ENCODE peak calls at places on chromosomes 13 and 19, in six cellular contexts. A, W, Z, D, N and B are unnamed samples. For H3K4me1, the result is how much of the 10 kb centered on the place peaks cover.

GRCh38 chr19:7393934-7394508 is 45.3 kb downstream of the ARHGEF18 start:
- DNase-seq in A (no peak), W (no peak), Z (no peak), D (no peak), N (no peak), B (no peak)

GRCh38 chr19:34313188-34313587 is 51.8 kb upstream of the GPI start:
- DNase-seq in A (no peak), W (peak), Z (no peak), D (peak), N (peak), B (no peak)

GRCh38 chr13:35856721-35857346 is 274.3 kb downstream of the DCLK1 start:
- DNase-seq in A (no peak), W (no peak), Z (no peak), D (no peak), N (no peak), B (no peak)

GRCh38 chr19:34431681-34432402 is 3.7 kb downstream of the UBA2 start:
- DNase-seq in A (no peak), W (no peak), Z (no peak), D (peak), N (no peak), B (no peak)

GRCh38 chr19:11496391-11497163 is 9.1 kb downstream of the ZNF653 start:
- DNase-seq in A (peak), W (peak), Z (no peak), D (peak), N (no peak), B (peak)

GRCh38 chr13:70043685-70044084 is 63.9 kb upstream of the ATXN8OS start:
- DNase-seq in A (no peak), W (no peak), Z (no peak), D (no peak), N (no peak), B (no peak)

GRCh38 chr19:56720281-56720680 is 48.7 kb upstream of the ZNF835 start:
- DNase-seq in A (peak), W (no peak), Z (no peak), D (no peak), N (peak), B (peak)

GRCh38 chr13:30453727-30454126 is 12.0 kb downstream of the HMGB1 start:
- DNase-seq in A (no peak), W (no peak), Z (no peak), D (peak), N (no peak), B (no peak)

GRCh38 chr19:34588846-34589245 is 88.1 kb downstream of the SCGB2B2 start:
- DNase-seq in A (no peak), W (no peak), Z (no peak), D (no peak), N (no peak), B (no peak)

GRCh38 chr19:23509686-23510450 is 114.6 kb upstream of the ZNF91 start:
- DNase-seq in A (no peak), W (no peak), Z (no peak), D (no peak), N (no peak), B (no peak)

GRCh38 chr19:46551175-46551574 is 50.0 kb upstream of the CALM3 start:
- DNase-seq in A (no peak), W (no peak), Z (no peak), D (no peak), N (no peak), B (no peak)

GRCh38 chr19:38877781-38878574 is at the start of gene RINL:
- DNase-seq in A (peak), W (peak), Z (no peak), D (no peak), N (peak), B (no peak)

GRCh38 chr19:474126-475078 is 13.6 kb upstream of the SHC2 start:
- DNase-seq in A (no peak), W (no peak), Z (no peak), D (no peak), N (peak), B (no peak)

GRCh38 chr13:93004919-93005318 is 221.7 kb upstream of the GPC6 start:
- DNase-seq in A (no peak), W (no peak), Z (no peak), D (peak), N (no peak), B (no peak)

GRCh38 chr19:12952488-12953455 is 4.3 kb downstream of the GADD45GIP1 start:
- DNase-seq in A (no peak), W (no peak), Z (no peak), D (peak), N (no peak), B (no peak)

GRCh38 chr19:51433092-51433491 is 15.7 kb upstream of the SIGLEC10 start:
- DNase-seq in A (no peak), W (no peak), Z (no peak), D (no peak), N (no peak), B (no peak)

GRCh38 chr19:42295831-42296525 is 6.0 kb upstream of the PRR19 start:
- DNase-seq in A (peak), W (peak), Z (no peak), D (peak), N (peak), B (peak)

GRCh38 chr13:50518791-50519201 is 324.7 kb downstream of the DLEU7 start:
- DNase-seq in A (no peak), W (no peak), Z (no peak), D (peak), N (no peak), B (no peak)

GRCh38 chr13:99980201-99981114 is 1.1 kb upstream of the ZIC2 start:
- DNase-seq in A (peak), W (peak), Z (no peak), D (peak), N (peak), B (no peak)

GRCh38 chr19:14091885-14092462 is 1.4 kb upstream of the SAMD1 start:
- DNase-seq in A (no peak), W (peak), Z (no peak), D (no peak), N (no peak), B (no peak)

GRCh38 chr19:14089662-14090508 is 666 bp downstream of the SAMD1 start:
- DNase-seq in A (peak), W (peak), Z (no peak), D (peak), N (no peak), B (no peak)

GRCh38 chr19:14089412-14089661 is 1.2 kb downstream of the SAMD1 start:
- DNase-seq in A (no peak), W (no peak), Z (no peak), D (no peak), N (no peak), B (no peak)

GRCh38 chr19:14090509-14091085 is at the start of gene SAMD1:
- DNase-seq in A (peak), W (peak), Z (peak), D (peak), N (peak), B (peak)

GRCh38 chr19:14091086-14091884 is 734 bp upstream of the SAMD1 start:
- DNase-seq in A (peak), W (peak), Z (no peak), D (peak), N (peak), B (peak)
- TF ChIP-seq POLR2A in A (peak), W (peak), Z (no peak), D (no peak), N (peak), B (peak)

DNA sequence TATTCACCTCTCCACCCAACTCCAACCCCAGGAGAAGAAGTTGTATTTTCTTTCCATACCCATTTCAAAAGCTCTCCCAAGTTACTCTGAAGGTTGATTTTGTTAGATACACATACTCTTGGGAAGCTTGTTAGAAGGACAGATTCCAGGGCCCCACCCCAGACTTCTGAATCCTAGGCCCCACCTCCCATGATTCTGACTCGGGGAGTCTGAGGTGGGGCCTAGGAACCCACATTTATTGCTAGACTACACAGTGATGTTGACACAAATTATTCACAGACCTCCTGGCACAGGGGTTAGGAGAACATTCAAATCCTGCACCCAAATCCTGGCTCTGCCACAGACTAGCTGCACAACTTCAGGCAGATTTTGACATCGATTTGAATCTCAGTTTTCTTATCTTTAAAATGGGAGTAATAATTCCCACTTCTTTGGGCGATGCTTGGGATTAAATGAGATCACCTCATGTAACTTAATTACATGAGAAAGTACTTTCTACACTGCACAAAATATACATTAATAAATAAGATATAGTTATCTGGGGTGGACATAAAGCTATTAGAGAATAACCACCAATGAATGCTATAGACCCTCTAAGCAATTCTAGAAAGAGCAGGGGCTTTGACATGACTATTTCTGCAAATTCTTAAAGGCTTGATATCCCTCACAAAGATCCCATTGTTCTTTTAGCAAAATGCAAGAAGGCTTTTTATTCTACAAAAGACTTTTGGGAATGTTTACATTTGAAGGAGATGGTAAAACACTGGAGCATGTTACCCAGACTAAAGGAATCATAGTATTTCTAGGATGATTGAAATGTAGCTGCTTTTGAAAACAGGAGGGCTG is 18.0 kb downstream of the MBNL2 start:
- DNase-seq in A (no peak), W (no peak), Z (no peak), D (no peak), N (no peak), B (no peak)
- H3K4me1 ChIP-seq in A (half or more), W (under half), Z (under half), D (under half), N (half or more), B (half or more)

GRCh38 chr19:5631511-5632240 is 8.8 kb downstream of the SAFB start:
- DNase-seq in A (no peak), W (no peak), Z (no peak), D (no peak), N (no peak), B (no peak)

GRCh38 chr19:5628470-5628869 is 5.6 kb downstream of the SAFB start:
- DNase-seq in A (no peak), W (no peak), Z (no peak), D (peak), N (no peak), B (no peak)

GRCh38 chr19:5632241-5632612 is 9.3 kb downstream of the SAFB start:
- DNase-seq in A (no peak), W (no peak), Z (no peak), D (no peak), N (no peak), B (no peak)

GRCh38 chr19:5627395-5627904 is 4.6 kb downstream of the SAFB start:
- DNase-seq in A (peak), W (no peak), Z (no peak), D (peak), N (peak), B (peak)

GRCh38 chr19:5628919-5629481 is 6.1 kb downstream of the SAFB start:
- DNase-seq in A (no peak), W (no peak), Z (no peak), D (no peak), N (no peak), B (no peak)
- H3K4me3 ChIP-seq in A (no peak), W (no peak), Z (no peak), D (no peak), N (no peak), B (no peak)

DNA sequence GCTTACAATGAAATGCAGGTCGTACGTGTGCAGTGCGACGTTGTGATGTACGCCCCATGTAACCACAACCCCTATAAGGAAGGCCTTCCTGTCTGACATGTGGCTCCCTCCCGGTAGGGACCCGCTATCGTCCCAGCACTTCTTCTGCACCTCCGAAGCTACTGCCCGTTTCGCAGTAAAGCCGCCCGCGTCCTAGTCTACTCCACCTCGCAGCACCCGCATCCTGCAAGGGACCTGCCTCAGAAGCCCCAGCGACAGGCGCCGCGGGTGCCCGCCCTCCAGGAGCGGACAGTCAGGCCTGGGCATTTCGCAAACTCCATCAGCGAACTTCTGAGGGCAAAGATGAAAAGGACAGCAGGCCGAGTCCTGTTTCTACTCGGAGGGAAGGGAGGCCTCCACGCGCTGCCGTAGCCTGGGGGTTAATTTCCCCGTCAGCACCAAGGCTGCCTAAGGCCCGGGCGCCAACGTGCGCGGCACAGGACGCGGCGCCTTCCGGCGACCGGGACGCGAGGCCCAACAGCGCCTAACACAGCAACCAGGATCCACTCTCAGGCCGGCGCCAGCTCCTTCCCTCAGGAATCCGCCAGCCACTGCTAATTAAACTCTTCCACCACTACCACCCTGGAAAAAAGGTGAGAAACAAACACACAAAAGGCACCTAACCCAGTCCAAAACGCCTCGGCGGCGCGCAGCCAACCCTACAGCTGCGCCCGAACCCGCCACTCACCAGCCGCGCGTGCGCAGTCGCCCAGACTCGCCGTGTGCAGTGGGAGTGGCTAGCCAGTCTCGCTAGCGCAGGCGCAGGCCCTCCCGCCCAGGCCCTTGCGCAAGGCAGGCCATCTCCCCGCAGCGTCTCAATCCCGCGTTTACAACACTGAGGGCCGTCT is at the start of gene EEF1AKMT1:
- DNase-seq in A (peak), W (peak), Z (peak), D (peak), N (peak), B (peak)
- TF ChIP-seq POLR2A in A (peak), W (peak), Z (no peak), D (peak), N (peak), B (peak)

DNA sequence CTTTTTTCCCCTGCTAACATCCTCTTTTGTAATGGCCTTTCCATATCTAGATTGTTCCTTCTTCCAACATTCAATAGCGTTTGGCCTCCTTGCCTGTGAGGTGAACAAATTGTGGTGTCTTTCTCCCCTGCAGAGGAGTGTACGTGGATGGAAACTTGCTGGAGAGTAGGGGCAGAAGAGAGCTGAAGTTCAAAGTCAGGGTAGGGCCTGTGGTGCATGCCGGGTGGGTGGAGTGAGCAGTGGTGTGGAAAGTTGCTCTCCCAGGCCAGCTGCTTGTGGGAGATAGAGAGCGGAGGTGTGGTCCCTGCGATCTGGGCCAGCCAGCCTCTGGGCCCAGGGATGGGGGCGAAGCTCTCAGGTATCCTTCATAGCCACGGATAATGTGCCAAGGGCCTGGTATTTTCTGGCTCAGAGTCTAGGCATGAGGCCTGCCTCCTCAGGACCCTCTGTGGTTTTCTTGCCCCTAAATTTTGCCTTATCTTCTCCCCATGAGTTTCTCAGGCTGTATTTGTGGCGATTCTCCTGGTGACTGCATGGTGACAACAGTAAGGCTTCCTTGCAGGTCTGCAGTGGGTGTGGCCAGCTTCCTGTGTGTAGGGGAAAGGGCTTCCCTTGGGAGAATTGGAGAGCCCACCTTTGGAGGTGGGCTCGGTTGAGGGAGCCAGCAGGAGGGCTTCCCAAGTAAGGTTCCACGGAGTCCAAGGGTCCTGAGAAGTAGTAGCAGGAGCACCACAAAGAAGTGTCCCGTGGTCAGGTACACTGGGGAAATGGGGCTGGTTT is 6.7 kb downstream of the RGCC start:
- DNase-seq in A (no peak), W (no peak), Z (no peak), D (no peak), N (no peak), B (no peak)
- H3K4me1 ChIP-seq in A (under half), W (under half), Z (under half), D (under half), N (half or more), B (under half)

GRCh38 chr13:24727731-24728601 is 36.0 kb upstream of the RNF17 start:
- DNase-seq in A (peak), W (no peak), Z (no peak), D (peak), N (peak), B (no peak)
- H3K4me3 ChIP-seq in A (no peak), W (no peak), Z (no peak), D (no peak), N (no peak), B (no peak)